ENCODE peak calls at places on chromosomes 12 and 14, in ten cellular contexts. X, K, V, R, O, L, J, E, N and H are unnamed samples.

GRCh38 chr12:95733156-95733825 is 57.3 kb downstream of the NTN4 start:
- DNase-seq in X (peak), K (no peak), V (no peak), R (peak), O (no peak), L (no peak), J (no peak), E (no peak), N (no peak), H (peak)

GRCh38 chr12:53623526-53623925 is 2.7 kb downstream of the ATF7 start:
- DNase-seq in X (peak), K (no peak), V (no peak), R (no peak), O (no peak), L (no peak), J (no peak), E (no peak), N (no peak), H (no peak)

GRCh38 chr14:22886500-22887259 is 3.7 kb downstream of the REM2 start:
- DNase-seq in X (peak), K (peak), V (peak), R (no peak), O (peak), L (peak), J (peak), E (no peak), N (no peak), H (no peak)

GRCh38 chr12:110647669-110648068 is 33.7 kb downstream of the TCTN1 start:
- DNase-seq in X (no peak), K (no peak), V (no peak), R (no peak), O (no peak), L (no peak), J (no peak), E (no peak), N (no peak), H (no peak)

GRCh38 chr14:105019861-105020814 is 745 bp downstream of the CDCA4 start:
- DNase-seq in X (peak), K (peak), V (peak), R (no peak), O (peak), L (no peak), J (peak), E (no peak), N (no peak), H (no peak)

GRCh38 chr12:77225373-77225772 is 160.0 kb upstream of the E2F7 start:
- DNase-seq in X (no peak), K (peak), V (no peak), R (no peak), O (no peak), L (no peak), J (no peak), E (no peak), N (no peak), H (no peak)

GRCh38 chr14:100488057-100488456 is 99.2 kb downstream of the BEGAIN start:
- DNase-seq in X (no peak), K (no peak), V (no peak), R (no peak), O (no peak), L (no peak), J (no peak), E (no peak), N (no peak), H (no peak)

GRCh38 chr12:92581579-92581978 is 121.2 kb upstream of the PLEKHG7 start:
- DNase-seq in X (no peak), K (no peak), V (no peak), R (no peak), O (no peak), L (no peak), J (no peak), E (no peak), N (no peak), H (no peak)

GRCh38 chr12:52533686-52534470 is 13.7 kb upstream of the KRT5 start:
- DNase-seq in X (no peak), K (no peak), V (no peak), R (no peak), O (no peak), L (no peak), J (no peak), E (no peak), N (no peak), H (no peak)

GRCh38 chr12:23757541-23757962 is 191.9 kb downstream of the SOX5 start:
- DNase-seq in X (no peak), K (no peak), V (no peak), R (no peak), O (no peak), L (peak), J (no peak), E (no peak), N (no peak), H (no peak)

GRCh38 chr12:21476949-21477348 is 24.5 kb downstream of the RECQL start:
- DNase-seq in X (no peak), K (no peak), V (no peak), R (peak), O (no peak), L (no peak), J (no peak), E (no peak), N (no peak), H (peak)

GRCh38 chr12:31702047-31702446 is 26.8 kb downstream of the AMN1 start:
- DNase-seq in X (peak), K (peak), V (no peak), R (peak), O (no peak), L (peak), J (no peak), E (no peak), N (no peak), H (no peak)

GRCh38 chr14:104591031-104591430 is 11.5 kb downstream of the C14orf180 start:
- DNase-seq in X (no peak), K (no peak), V (no peak), R (no peak), O (no peak), L (no peak), J (peak), E (no peak), N (no peak), H (no peak)

GRCh38 chr12:108730337-108731104 is 797 bp downstream of the CORO1C start:
- DNase-seq in X (peak), K (peak), V (peak), R (peak), O (peak), L (peak), J (peak), E (no peak), N (peak), H (peak)

GRCh38 chr12:42446761-42447160 is 120.8 kb downstream of the PPHLN1 start:
- DNase-seq in X (no peak), K (no peak), V (no peak), R (no peak), O (no peak), L (no peak), J (no peak), E (no peak), N (no peak), H (peak)

GRCh38 chr12:117596968-117597367 is 235.5 kb upstream of the NOS1 start:
- DNase-seq in X (no peak), K (no peak), V (no peak), R (no peak), O (no peak), L (no peak), J (no peak), E (no peak), N (no peak), H (no peak)

GRCh38 chr12:52217223-52217622 is 15.8 kb upstream of the KRT7 start:
- DNase-seq in X (peak), K (peak), V (peak), R (no peak), O (no peak), L (no peak), J (peak), E (no peak), N (no peak), H (no peak)

GRCh38 chr12:49230176-49230575 is 34.7 kb upstream of the TUBA1C start:
- DNase-seq in X (no peak), K (no peak), V (no peak), R (no peak), O (no peak), L (no peak), J (no peak), E (no peak), N (no peak), H (no peak)

GRCh38 chr12:124520258-124520657 is 47.2 kb downstream of the NCOR2 start:
- DNase-seq in X (peak), K (no peak), V (no peak), R (no peak), O (no peak), L (no peak), J (peak), E (no peak), N (no peak), H (no peak)

GRCh38 chr14:77641534-77642341 is 25.3 kb upstream of the SPTLC2 start:
- DNase-seq in X (peak), K (no peak), V (no peak), R (peak), O (no peak), L (no peak), J (peak), E (no peak), N (no peak), H (no peak)

GRCh38 chr12:64639466-64639865 is 29.2 kb downstream of the RASSF3 start:
- DNase-seq in X (no peak), K (peak), V (no peak), R (no peak), O (no peak), L (no peak), J (no peak), E (no peak), N (no peak), H (no peak)

GRCh38 chr12:70929029-70929428 is 8.5 kb upstream of the PTPRR start:
- DNase-seq in X (no peak), K (no peak), V (no peak), R (no peak), O (no peak), L (no peak), J (no peak), E (no peak), N (no peak), H (no peak)

GRCh38 chr12:52903855-52904508 is 894 bp downstream of the KRT8 start:
- DNase-seq in X (peak), K (peak), V (peak), R (no peak), O (peak), L (peak), J (peak), E (no peak), N (no peak), H (no peak)

GRCh38 chr12:1851126-1851791 is 30.9 kb downstream of the LRTM2 start:
- DNase-seq in X (no peak), K (no peak), V (no peak), R (peak), O (no peak), L (no peak), J (no peak), E (no peak), N (no peak), H (no peak)

GRCh38 chr12:129212221-129212630 is 358.9 kb downstream of the GLT1D1 start:
- DNase-seq in X (no peak), K (peak), V (no peak), R (no peak), O (no peak), L (no peak), J (no peak), E (no peak), N (no peak), H (no peak)

GRCh38 chr12:64760808-64761573 is 1.8 kb upstream of the GNS start:
- DNase-seq in X (no peak), K (no peak), V (no peak), R (no peak), O (no peak), L (no peak), J (no peak), E (no peak), N (no peak), H (no peak)

GRCh38 chr14:100873083-100873482 is 30.4 kb downstream of the RTL1 start:
- DNase-seq in X (no peak), K (no peak), V (no peak), R (no peak), O (no peak), L (no peak), J (peak), E (no peak), N (no peak), H (no peak)

GRCh38 chr12:28033538-28033915 is 61.0 kb upstream of the PTHLH start:
- DNase-seq in X (no peak), K (no peak), V (no peak), R (peak), O (no peak), L (no peak), J (no peak), E (no peak), N (no peak), H (no peak)

GRCh38 chr12:129949652-129950051 is 45.8 kb upstream of the TMEM132D start:
- DNase-seq in X (no peak), K (no peak), V (no peak), R (no peak), O (no peak), L (no peak), J (no peak), E (no peak), N (no peak), H (no peak)

GRCh38 chr12:51270067-51270846 is at the start of gene SMAGP:
- DNase-seq in X (peak), K (peak), V (peak), R (peak), O (peak), L (peak), J (peak), E (no peak), N (no peak), H (no peak)

GRCh38 chr12:111084172-111084571 is 163.8 kb upstream of the MYL2 start:
- DNase-seq in X (no peak), K (no peak), V (no peak), R (no peak), O (no peak), L (no peak), J (no peak), E (no peak), N (no peak), H (no peak)

DNA sequence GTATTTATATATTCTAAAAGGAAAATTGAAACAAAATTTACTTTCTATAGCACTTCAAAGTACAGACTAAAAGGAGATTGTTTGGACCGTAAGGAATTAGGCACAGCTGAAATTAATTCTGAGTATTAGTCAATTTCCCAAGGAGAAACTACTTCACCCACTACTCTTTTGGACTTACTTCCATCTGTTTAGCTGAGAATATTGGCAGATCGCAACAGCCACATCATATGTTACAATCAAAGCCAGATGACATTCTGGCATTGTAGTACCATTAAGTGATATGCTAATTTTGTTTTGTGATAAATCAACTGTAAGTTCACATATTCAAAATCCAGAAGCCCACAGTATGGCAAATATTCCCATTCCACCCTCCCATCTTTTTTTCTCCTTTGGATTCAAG is 47.1 kb upstream of the ANKS1B start:
- DNase-seq in X (no peak), K (no peak), V (no peak), R (no peak), O (no peak), L (no peak), J (no peak), E (no peak), N (peak), H (no peak)
- TF ChIP-seq CTCF in X (no peak), K (no peak), V (no peak), R (no peak), O (no peak), L (no peak), J (no peak), E (no peak), N (no peak), H (no peak)

GRCh38 chr12:12907552-12907951 is 16.2 kb downstream of the GPRC5A start:
- DNase-seq in X (no peak), K (no peak), V (no peak), R (no peak), O (no peak), L (no peak), J (no peak), E (no peak), N (no peak), H (no peak)

GRCh38 chr12:12901158-12901791 is 9.9 kb downstream of the GPRC5A start:
- DNase-seq in X (peak), K (peak), V (no peak), R (peak), O (no peak), L (no peak), J (no peak), E (no peak), N (no peak), H (peak)

GRCh38 chr12:12900786-12901157 is 9.4 kb downstream of the GPRC5A start:
- DNase-seq in X (no peak), K (no peak), V (no peak), R (no peak), O (no peak), L (no peak), J (no peak), E (no peak), N (no peak), H (no peak)

GRCh38 chr12:12902036-12902435 is 10.7 kb downstream of the GPRC5A start:
- DNase-seq in X (no peak), K (no peak), V (no peak), R (peak), O (no peak), L (no peak), J (no peak), E (no peak), N (no peak), H (no peak)

DNA sequence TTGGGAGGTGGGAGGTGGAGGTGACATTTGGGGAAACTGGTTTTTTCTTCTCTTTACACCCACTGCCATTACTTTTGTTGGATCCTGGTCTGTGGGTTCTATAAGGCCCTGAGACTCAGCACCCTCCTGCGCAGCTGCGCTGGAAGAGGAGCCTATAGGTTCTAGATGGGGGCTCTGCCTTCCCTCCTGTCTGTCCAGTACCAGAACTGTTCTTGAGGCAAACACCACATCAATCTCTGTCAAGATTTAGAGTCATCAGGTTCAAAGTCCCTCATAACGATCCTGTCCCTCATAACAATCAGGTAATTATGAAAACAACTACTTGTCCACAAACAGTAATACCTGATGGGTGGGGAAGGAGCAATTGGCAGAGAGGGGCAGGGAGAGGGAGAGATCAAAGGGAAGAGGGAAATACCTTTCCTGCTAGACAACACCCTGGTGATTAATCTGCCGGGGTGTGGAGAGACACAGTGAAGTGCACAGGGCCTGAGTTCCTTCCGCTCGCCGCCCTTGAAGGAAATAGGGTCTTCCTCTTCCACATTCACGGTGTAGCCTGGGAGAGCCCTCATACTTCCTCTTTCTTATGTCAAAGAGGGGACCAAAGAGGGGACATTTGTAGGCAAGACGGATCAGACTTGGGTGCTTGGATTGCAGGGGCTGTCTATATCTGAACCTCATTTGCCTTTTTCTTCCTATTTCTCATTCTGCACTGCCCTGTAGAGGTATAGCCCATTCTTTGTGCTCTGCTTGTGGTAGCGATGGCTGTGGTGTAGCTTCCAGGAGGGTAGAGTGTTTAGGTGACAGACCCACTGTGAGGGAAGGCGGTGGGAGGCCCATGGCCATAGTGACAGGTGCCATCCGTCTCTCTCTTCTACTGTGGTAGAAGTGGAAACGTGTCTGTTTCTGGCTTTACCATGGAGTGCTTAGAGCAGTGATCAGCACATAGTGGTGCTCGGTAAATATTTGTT is 12.6 kb downstream of the GPRC5A start:
- DNase-seq in X (no peak), K (no peak), V (no peak), R (no peak), O (no peak), L (no peak), J (no peak), E (no peak), N (no peak), H (no peak)
- TF ChIP-seq CTCF in X (no peak), K (no peak), V (no peak), R (no peak), O (no peak), L (no peak), J (no peak), E (no peak), N (no peak), H (no peak)

GRCh38 chr12:105224399-105224798 is 11.6 kb downstream of the APPL2 start:
- DNase-seq in X (no peak), K (no peak), V (no peak), R (no peak), O (no peak), L (no peak), J (no peak), E (no peak), N (no peak), H (no peak)

GRCh38 chr12:105228494-105228893 is 7.5 kb downstream of the APPL2 start:
- DNase-seq in X (no peak), K (no peak), V (no peak), R (peak), O (no peak), L (no peak), J (no peak), E (no peak), N (no peak), H (no peak)

GRCh38 chr12:105225505-105225904 is 10.5 kb downstream of the APPL2 start:
- DNase-seq in X (no peak), K (no peak), V (no peak), R (no peak), O (no peak), L (no peak), J (no peak), E (no peak), N (no peak), H (no peak)

GRCh38 chr12:105227879-105228278 is 8.1 kb downstream of the APPL2 start:
- DNase-seq in X (no peak), K (no peak), V (no peak), R (no peak), O (no peak), L (no peak), J (no peak), E (no peak), N (no peak), H (no peak)

GRCh38 chr12:105226219-105226618 is 9.8 kb downstream of the APPL2 start:
- DNase-seq in X (no peak), K (no peak), V (no peak), R (peak), O (no peak), L (no peak), J (no peak), E (no peak), N (peak), H (no peak)
- TF ChIP-seq CTCF in X (no peak), K (no peak), V (no peak), R (peak), O (no peak), L (no peak), J (no peak), E (no peak), N (no peak), H (no peak)

DNA sequence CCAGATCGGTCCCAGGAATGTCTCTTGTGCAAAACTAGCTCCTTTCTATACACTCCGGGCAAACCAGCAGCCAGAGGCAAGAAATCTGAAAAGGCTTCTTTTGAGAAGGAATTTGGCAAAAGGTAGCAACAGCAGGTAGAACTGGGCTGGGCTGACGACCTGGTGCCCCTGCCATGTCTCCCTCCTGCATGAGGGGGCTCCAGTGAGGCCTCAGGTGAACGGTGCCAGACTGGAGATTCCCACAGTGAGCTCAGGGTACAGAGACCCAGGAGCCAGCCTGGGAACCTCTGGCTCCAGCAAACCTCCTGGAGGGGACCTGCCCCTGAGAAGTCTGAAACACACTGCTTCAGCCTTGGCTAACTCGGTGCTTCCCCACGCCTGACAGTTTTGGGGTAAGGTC is 10.8 kb downstream of the ITPK1 start:
- DNase-seq in X (no peak), K (peak), V (no peak), R (no peak), O (no peak), L (peak), J (no peak), E (no peak), N (no peak), H (no peak)
- TF ChIP-seq CTCF in X (no peak), K (peak), V (no peak), R (peak), O (no peak), L (peak), J (no peak), E (no peak), N (no peak), H (peak)